ENCODE peak calls at places on chromosomes 1 and 21, in four cellular contexts. One of them, this sample, is unnamed.

GRCh38 chr1:70071597-70071996 is 133.8 kb downstream of the LRRC40 start:
- DNase-seq in neuronal stem cell: no peak
- DNase-seq in H9: no peak
- DNase-seq in H1: no peak
- DNase-seq in this sample: no peak

GRCh38 chr1:63004868-63005267 is 220.9 kb downstream of the ATG4C start:
- DNase-seq in H1: no peak
- DNase-seq in H9: peak; percentile 39
- DNase-seq in neuronal stem cell: no peak
- DNase-seq in this sample: no peak

GRCh38 chr1:74650561-74650960 is 23.0 kb downstream of the ERICH3 start:
- DNase-seq in neuronal stem cell: no peak
- DNase-seq in H1: no peak
- DNase-seq in H9: no peak
- DNase-seq in this sample: peak; percentile 44

GRCh38 chr1:33468011-33468410 is 4.4 kb upstream of the ZSCAN20 start:
- DNase-seq in H1: no peak
- DNase-seq in neuronal stem cell: no peak
- DNase-seq in H9: no peak
- DNase-seq in this sample: no peak

GRCh38 chr1:67675800-67676199 is 9.2 kb upstream of the GADD45A start:
- DNase-seq in H1: no peak
- DNase-seq in neuronal stem cell: no peak
- DNase-seq in H9: no peak
- DNase-seq in this sample: no peak

GRCh38 chr1:184021666-184022198 is 15.8 kb downstream of the COLGALT2 start:
- DNase-seq in H1: no peak
- DNase-seq in neuronal stem cell: no peak
- DNase-seq in H9: no peak
- DNase-seq in this sample: no peak

GRCh38 chr1:202189919-202190715 is 3.5 kb upstream of the LGR6 start:
- DNase-seq in neuronal stem cell: no peak
- DNase-seq in H1: no peak
- DNase-seq in H9: peak; percentile 65
- DNase-seq in this sample: peak; percentile 46

GRCh38 chr1:226475112-226475511 is 67.2 kb upstream of the PARP1 start:
- DNase-seq in H1: no peak
- DNase-seq in neuronal stem cell: no peak
- DNase-seq in H9: no peak
- DNase-seq in this sample: no peak

GRCh38 chr1:104630567-104630966 is 880.9 kb downstream of the AMY1C start:
- DNase-seq in H9: no peak
- DNase-seq in H1: no peak
- DNase-seq in neuronal stem cell: no peak
- DNase-seq in this sample: peak; percentile 23

GRCh38 chr1:113946668-113947387 is 17.7 kb downstream of the HIPK1 start:
- DNase-seq in H9: no peak
- DNase-seq in H1: no peak
- DNase-seq in neuronal stem cell: no peak
- DNase-seq in this sample: peak; percentile 29

GRCh38 chr21:41680444-41681335 is 86.2 kb downstream of the RIPK4 start:
- DNase-seq in neuronal stem cell: no peak
- DNase-seq in H1: no peak
- DNase-seq in H9: no peak
- DNase-seq in this sample: no peak

GRCh38 chr1:39368045-39368444 is 123.4 kb upstream of the BMP8A start:
- DNase-seq in H1: no peak
- DNase-seq in H9: no peak
- DNase-seq in neuronal stem cell: no peak
- DNase-seq in this sample: no peak

GRCh38 chr1:226274138-226274537 is 34.8 kb downstream of the LIN9 start:
- DNase-seq in H9: no peak
- DNase-seq in H1: no peak
- DNase-seq in neuronal stem cell: no peak
- DNase-seq in this sample: no peak

GRCh38 chr1:20485527-20486456 is at the start of gene CAMK2N1:
- DNase-seq in H1: peak; percentile 75
- DNase-seq in H9: peak; percentile 64
- DNase-seq in neuronal stem cell: peak; percentile 53
- DNase-seq in this sample: peak; percentile 78

GRCh38 chr1:214583113-214583512 is 19.9 kb upstream of the CENPF start:
- DNase-seq in H1: no peak
- DNase-seq in neuronal stem cell: no peak
- DNase-seq in H9: no peak
- DNase-seq in this sample: no peak

GRCh38 chr1:91792393-91793032 is 93.4 kb downstream of the TGFBR3 start:
- DNase-seq in neuronal stem cell: no peak
- DNase-seq in H9: no peak
- DNase-seq in H1: no peak
- DNase-seq in this sample: peak; percentile 45

GRCh38 chr1:107003972-107004371 is 52.5 kb upstream of the PRMT6 start:
- DNase-seq in H9: no peak
- DNase-seq in neuronal stem cell: no peak
- DNase-seq in H1: no peak
- DNase-seq in this sample: no peak

GRCh38 chr1:48848035-48848434 is 71.3 kb upstream of the BEND5 start:
- DNase-seq in H1: no peak
- DNase-seq in neuronal stem cell: no peak
- DNase-seq in H9: no peak
- DNase-seq in this sample: no peak

GRCh38 chr1:233489436-233489835 is 124.5 kb upstream of the KCNK1 start:
- DNase-seq in H9: no peak
- DNase-seq in H1: no peak
- DNase-seq in neuronal stem cell: no peak
- DNase-seq in this sample: no peak

GRCh38 chr1:73998348-73998959 is 199.5 kb downstream of the LRRIQ3 start:
- DNase-seq in neuronal stem cell: no peak
- DNase-seq in H1: no peak
- DNase-seq in H9: no peak
- DNase-seq in this sample: peak; percentile 30

GRCh38 chr21:25005388-25005787 is 601.9 kb downstream of the MRPL39 start:
- DNase-seq in H9: no peak
- DNase-seq in neuronal stem cell: no peak
- DNase-seq in H1: no peak
- DNase-seq in this sample: no peak

GRCh38 chr1:216183427-216183826 is 239.8 kb downstream of the USH2A start:
- DNase-seq in neuronal stem cell: no peak
- DNase-seq in H1: no peak
- DNase-seq in H9: no peak
- DNase-seq in this sample: peak; percentile 20

GRCh38 chr21:37071561-37072238 is 1.2 kb downstream of the PIGP start:
- DNase-seq in H1: no peak
- DNase-seq in neuronal stem cell: no peak
- DNase-seq in H9: no peak
- DNase-seq in this sample: peak; percentile 87

GRCh38 chr21:38486221-38486620 is 12.1 kb downstream of the ERG start:
- DNase-seq in neuronal stem cell: no peak
- DNase-seq in H9: no peak
- DNase-seq in H1: no peak
- DNase-seq in this sample: peak; percentile 67

GRCh38 chr1:111489604-111490003 is 13.8 kb downstream of the ADORA3 start:
- DNase-seq in neuronal stem cell: no peak
- DNase-seq in H1: no peak
- DNase-seq in H9: no peak
- DNase-seq in this sample: peak; percentile 58

GRCh38 chr1:19720973-19721372 is 56.3 kb downstream of the HTR6 start:
- DNase-seq in neuronal stem cell: no peak
- DNase-seq in H1: no peak
- DNase-seq in H9: no peak
- DNase-seq in this sample: no peak

GRCh38 chr1:23596382-23597358 is 37.4 kb upstream of the ID3 start:
- DNase-seq in neuronal stem cell: no peak
- DNase-seq in H9: no peak
- DNase-seq in H1: no peak
- DNase-seq in this sample: no peak
- H2BK15ac ChIP-seq in neuronal stem cell: no peak overlapping the region
- H2BK15ac ChIP-seq in H9: no peak overlapping the region
- H2BK15ac ChIP-seq in H1: peak overlapping the region; percentile 89
- H2BK15ac ChIP-seq in this sample: no peak overlapping the region

GRCh38 chr1:35460796-35461195 is 96.4 kb downstream of the KIAA0319L start:
- DNase-seq in H9: no peak
- DNase-seq in H1: no peak
- DNase-seq in neuronal stem cell: no peak
- DNase-seq in this sample: no peak
- H2BK12ac ChIP-seq in H9: no peak overlapping the region
- H2BK12ac ChIP-seq in H1: no peak overlapping the region
- H2BK12ac ChIP-seq in neuronal stem cell: no peak overlapping the region
- H2BK12ac ChIP-seq in this sample: no peak overlapping the region

GRCh38 chr1:42730988-42731387 is 9.0 kb downstream of the CLDN19 start:
- DNase-seq in H9: no peak
- DNase-seq in neuronal stem cell: no peak
- DNase-seq in H1: peak; percentile 58
- DNase-seq in this sample: no peak
- H2BK15ac ChIP-seq in H9: no peak overlapping the region
- H2BK15ac ChIP-seq in neuronal stem cell: no peak overlapping the region
- H2BK15ac ChIP-seq in H1: no peak overlapping the region
- H2BK15ac ChIP-seq in this sample: no peak overlapping the region

DNA sequence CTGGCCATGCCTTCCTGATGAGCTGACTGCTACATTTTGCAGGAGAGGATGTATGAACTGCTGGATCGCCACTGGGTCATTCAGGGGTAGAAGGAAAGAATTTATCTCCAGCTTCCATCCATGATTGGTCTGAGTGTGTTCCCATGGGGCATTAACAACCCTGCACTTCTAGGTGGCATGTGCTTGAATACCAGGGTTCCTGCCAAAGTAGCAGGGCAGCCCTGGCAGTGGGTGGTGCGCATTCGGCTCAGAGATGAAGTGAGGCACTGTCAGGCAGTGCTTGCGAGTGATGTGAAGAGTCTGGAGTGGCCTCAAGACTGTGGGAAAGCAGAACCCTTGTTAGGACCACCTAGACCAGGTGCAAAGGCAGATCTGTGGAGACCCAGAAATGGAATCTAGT is 294.9 kb downstream of the ASTN1 start:
- DNase-seq in neuronal stem cell: no peak
- DNase-seq in H9: no peak
- DNase-seq in H1: no peak
- DNase-seq in this sample: no peak
- H2BK12ac ChIP-seq in neuronal stem cell: no peak overlapping the region
- H2BK12ac ChIP-seq in H9: no peak overlapping the region
- H2BK12ac ChIP-seq in H1: no peak overlapping the region
- H2BK12ac ChIP-seq in this sample: no peak overlapping the region

GRCh38 chr1:100832676-100833469 is 61.8 kb downstream of the EXTL2 start:
- DNase-seq in H1: no peak
- DNase-seq in neuronal stem cell: no peak
- DNase-seq in H9: no peak
- DNase-seq in this sample: no peak

GRCh38 chr1:100835866-100836842 is 58.5 kb downstream of the EXTL2 start:
- DNase-seq in neuronal stem cell: no peak
- DNase-seq in H9: no peak
- DNase-seq in H1: no peak
- DNase-seq in this sample: no peak

GRCh38 chr1:100834779-100835645 is 59.6 kb downstream of the EXTL2 start:
- DNase-seq in H9: peak; percentile 46
- DNase-seq in H1: no peak
- DNase-seq in neuronal stem cell: no peak
- DNase-seq in this sample: no peak
- H2BK15ac ChIP-seq in H9: no peak overlapping the region
- H2BK15ac ChIP-seq in H1: no peak overlapping the region
- H2BK15ac ChIP-seq in neuronal stem cell: no peak overlapping the region
- H2BK15ac ChIP-seq in this sample: no peak overlapping the region

DNA sequence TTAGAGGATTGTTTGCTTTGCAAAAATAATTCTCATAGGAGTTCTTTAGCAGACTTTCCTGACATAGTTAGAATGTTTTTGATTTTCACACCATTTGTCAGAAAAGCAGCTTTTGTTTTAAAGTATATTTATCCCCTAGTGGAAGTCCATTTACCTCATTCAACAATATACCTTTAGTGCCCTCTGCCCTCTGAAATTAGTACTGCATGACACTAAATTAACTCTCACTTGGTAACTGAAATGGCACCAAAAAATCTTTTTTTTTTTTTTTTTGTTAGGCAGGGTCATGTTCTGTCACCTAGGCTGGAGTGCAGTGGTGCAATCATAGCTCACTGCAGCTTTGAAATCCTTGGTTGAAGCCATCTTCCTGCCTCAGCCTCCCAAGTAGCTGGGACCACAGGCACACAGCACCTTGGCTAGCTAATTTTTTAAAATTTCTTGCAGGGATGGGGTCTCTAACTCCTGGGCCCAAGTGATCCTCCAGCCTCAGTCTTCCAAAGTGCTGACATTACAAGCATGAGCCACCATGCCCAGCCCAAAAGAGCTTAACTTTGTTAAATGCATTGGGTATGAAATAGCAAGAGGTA is 13.6 kb downstream of the LRRC42 start:
- DNase-seq in H9: no peak
- DNase-seq in H1: no peak
- DNase-seq in neuronal stem cell: no peak
- DNase-seq in this sample: peak; percentile 38
- H2BK12ac ChIP-seq in H9: no peak overlapping the region
- H2BK12ac ChIP-seq in H1: no peak overlapping the region
- H2BK12ac ChIP-seq in neuronal stem cell: no peak overlapping the region
- H2BK12ac ChIP-seq in this sample: no peak overlapping the region

DNA sequence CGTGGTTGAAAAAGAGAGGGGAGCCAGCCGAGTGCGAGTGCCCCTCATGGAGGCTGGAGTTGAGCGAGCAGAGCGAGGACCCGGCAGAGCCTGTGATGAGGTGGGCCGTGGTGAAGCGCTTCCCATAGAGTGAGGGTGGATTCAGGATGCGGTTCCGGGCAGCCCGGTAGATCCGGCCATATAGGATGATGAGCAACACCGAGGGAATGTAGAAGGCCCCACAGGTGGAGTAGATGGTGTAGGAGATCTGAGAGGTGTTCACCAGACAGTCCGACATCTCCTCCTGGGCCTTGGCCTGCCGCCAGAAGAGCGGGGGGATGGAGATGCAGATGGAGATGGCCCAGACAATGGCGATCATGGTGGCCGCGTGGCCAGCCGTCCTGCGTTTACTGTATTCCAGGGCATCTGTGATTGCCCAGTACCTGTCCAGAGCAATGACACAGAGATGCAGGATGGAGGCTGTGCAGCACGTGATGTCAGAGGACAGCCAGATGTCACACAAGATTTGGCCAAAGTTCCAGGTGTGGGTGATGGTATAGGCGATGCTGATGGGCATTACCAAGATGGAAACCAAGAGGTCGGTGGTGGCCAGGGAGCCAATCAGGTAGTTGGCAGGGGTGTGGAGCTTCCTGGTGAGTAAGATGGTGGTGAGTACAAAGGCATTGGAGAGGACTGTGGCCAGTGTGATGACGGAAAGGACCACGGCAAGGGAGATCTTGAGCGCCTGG is 23.7 kb downstream of the HTR1D start:
- DNase-seq in neuronal stem cell: no peak
- DNase-seq in H1: no peak
- DNase-seq in H9: no peak
- DNase-seq in this sample: no peak
- H2BK15ac ChIP-seq in neuronal stem cell: no peak overlapping the region
- H2BK15ac ChIP-seq in H1: no peak overlapping the region
- H2BK15ac ChIP-seq in H9: no peak overlapping the region
- H2BK15ac ChIP-seq in this sample: no peak overlapping the region

GRCh38 chr1:1421147-1421906 is at the start of gene ANKRD65:
- DNase-seq in H1: peak; percentile 44
- DNase-seq in neuronal stem cell: no peak
- DNase-seq in H9: peak; percentile 37
- DNase-seq in this sample: no peak
- H2BK12ac ChIP-seq in H1: peak within 1 kb of the TSS; percentile 87
- H2BK12ac ChIP-seq in neuronal stem cell: peak within 1 kb of the TSS; percentile 73
- H2BK12ac ChIP-seq in H9: no peak within 1 kb of the TSS
- H2BK12ac ChIP-seq in this sample: peak within 1 kb of the TSS; percentile 67

GRCh38 chr1:160025314-160025713 is 6.5 kb downstream of the PIGM start:
- DNase-seq in H9: no peak
- DNase-seq in neuronal stem cell: no peak
- DNase-seq in H1: no peak
- DNase-seq in this sample: no peak
- H2BK15ac ChIP-seq in H9: no peak overlapping the region
- H2BK15ac ChIP-seq in neuronal stem cell: no peak overlapping the region
- H2BK15ac ChIP-seq in H1: no peak overlapping the region
- H2BK15ac ChIP-seq in this sample: no peak overlapping the region

This sample was measured in mesenchymal stem cell.